ENCODE peak calls at places on chromosomes 4 and X, in four cellular contexts. B is K562, X is HCT116, I is SK-N-SH. D is an unnamed sample.

GRCh38 chr4:128682942-128683666 is 126.4 kb upstream of the JADE1 start:
- DNase-seq in B (no peak), I (no peak), X (no peak), D (no peak)

GRCh38 chr4:163332526-163333405 is at the start of gene NPY1R:
- DNase-seq in B (peak), I (peak), X (peak), D (peak)

GRCh38 chr4:24810016-24810415 is 14.6 kb downstream of the SOD3 start:
- DNase-seq in B (no peak), I (no peak), X (no peak), D (no peak)

GRCh38 chrX:11564546-11564945 is 101.2 kb downstream of the ARHGAP6 start:
- DNase-seq in I (no peak), X (no peak), B (no peak), D (no peak)

GRCh38 chr4:113390850-113391249 is 341.4 kb downstream of the ANK2 start:
- DNase-seq in I (no peak), B (no peak), X (no peak), D (no peak)

GRCh38 chr4:157895205-157895604 is 277.6 kb downstream of the GASK1B start:
- DNase-seq in I (no peak), B (no peak), X (no peak), D (no peak)

GRCh38 chr4:132275583-132276121 is 873.4 kb upstream of the PCDH10 start:
- DNase-seq in X (no peak), B (no peak), I (no peak), D (no peak)

GRCh38 chr4:35993606-35994005 is 250.7 kb downstream of the ARAP2 start:
- DNase-seq in B (no peak), X (no peak), I (no peak), D (no peak)

GRCh38 chr4:54227261-54228063 is 1.6 kb upstream of the PDGFRA start:
- DNase-seq in B (no peak), X (no peak), I (peak), D (no peak)

GRCh38 chrX:39532761-39533160 is 565.0 kb downstream of the BCOR start:
- DNase-seq in X (no peak), B (no peak), I (no peak), D (no peak)

GRCh38 chr4:58247792-58248191 is 1137.6 kb upstream of the IGFBP7 start:
- DNase-seq in I (no peak), B (no peak), X (no peak), D (no peak)

GRCh38 chr4:113316879-113317278 is 267.4 kb downstream of the ANK2 start:
- DNase-seq in B (no peak), I (peak), X (no peak), D (no peak)

GRCh38 chrX:153492153-153492454 is 2.7 kb upstream of the BGN start:
- DNase-seq in X (no peak), B (no peak), I (no peak), D (no peak)

GRCh38 chr4:152920768-152921167 is 15.4 kb upstream of the FHDC1 start:
- DNase-seq in X (peak), B (no peak), I (no peak), D (no peak)

GRCh38 chr4:25792843-25793242 is 69.9 kb downstream of the SEL1L3 start:
- DNase-seq in I (no peak), X (no peak), B (no peak), D (no peak)

GRCh38 chr4:83305187-83305586 is 20.6 kb upstream of the COQ2 start:
- DNase-seq in X (no peak), I (no peak), B (no peak), D (no peak)

GRCh38 chr4:157115613-157116340 is 39.8 kb downstream of the GLRB start:
- DNase-seq in X (no peak), B (no peak), I (no peak), D (no peak)

GRCh38 chr4:154953691-154954090 is 172.6 kb downstream of the RBM46 start:
- DNase-seq in B (no peak), X (no peak), I (no peak), D (no peak)

GRCh38 chr4:73620115-73620792 is at the start of gene RASSF6:
- DNase-seq in X (peak), B (peak), I (no peak), D (no peak)

GRCh38 chrX:48071064-48071985 is at the start of gene ZNF630:
- DNase-seq in I (peak), X (no peak), B (peak), D (no peak)

GRCh38 chr4:105257817-105258495 is 111.3 kb downstream of the TET2 start:
- DNase-seq in I (no peak), X (no peak), B (no peak), D (no peak)

GRCh38 chr4:87807402-87807801 is 8.0 kb downstream of the IBSP start:
- DNase-seq in I (no peak), X (no peak), B (no peak), D (no peak)

GRCh38 chr4:182531555-182532162 is 288.5 kb downstream of the TENM3 start:
- DNase-seq in X (no peak), I (no peak), B (no peak), D (no peak)

GRCh38 chrX:46279925-46280313 is 265.3 kb downstream of the ZNF674 start:
- DNase-seq in I (no peak), X (no peak), B (no peak), D (no peak)

GRCh38 chr4:127982445-127982844 is 17.2 kb downstream of the ABHD18 start:
- DNase-seq in X (no peak), I (no peak), B (no peak), D (no peak)

GRCh38 chr4:63717384-63717783 is 691.9 kb downstream of the TECRL start:
- DNase-seq in I (peak), X (no peak), B (no peak), D (peak)

GRCh38 chrX:54495814-54496516 is at the start of gene FGD1:
- DNase-seq in X (no peak), B (peak), I (peak), D (no peak)

GRCh38 chr4:126850286-126850685 is 782.5 kb upstream of the INTU start:
- DNase-seq in B (peak), X (peak), I (peak), D (no peak)

GRCh38 chrX:71936632-71937031 is 26.0 kb downstream of the NHSL2 start:
- DNase-seq in I (no peak), X (no peak), B (no peak), D (no peak)

GRCh38 chr4:66577922-66578321 is 907.6 kb upstream of the EPHA5 start:
- DNase-seq in B (no peak), I (no peak), X (no peak), D (no peak)

GRCh38 chr4:56731857-56732256 is 50.8 kb upstream of the HOPX start:
- DNase-seq in I (no peak), X (no peak), B (peak), D (no peak)

GRCh38 chr4:62194342-62194741 is 994.2 kb downstream of the ADGRL3 start:
- DNase-seq in X (no peak), B (no peak), I (no peak), D (no peak)

GRCh38 chr4:151681085-151681484 is 79.7 kb downstream of the GATB start:
- DNase-seq in B (no peak), I (no peak), X (no peak), D (no peak)

GRCh38 chr4:25801594-25801993 is 61.2 kb downstream of the SEL1L3 start:
- DNase-seq in B (no peak), X (no peak), I (no peak), D (no peak)

GRCh38 chrX:118723376-118723775 is 4.0 kb upstream of the IL13RA1 start:
- DNase-seq in X (no peak), B (no peak), I (no peak), D (no peak)

GRCh38 chr4:20447103-20447502 is 195.4 kb downstream of the SLIT2 start:
- DNase-seq in B (no peak), X (no peak), I (no peak), D (no peak)
- TF ChIP-seq ELF1 in B (no peak), X (no peak), I (no peak), D (no peak)

DNA sequence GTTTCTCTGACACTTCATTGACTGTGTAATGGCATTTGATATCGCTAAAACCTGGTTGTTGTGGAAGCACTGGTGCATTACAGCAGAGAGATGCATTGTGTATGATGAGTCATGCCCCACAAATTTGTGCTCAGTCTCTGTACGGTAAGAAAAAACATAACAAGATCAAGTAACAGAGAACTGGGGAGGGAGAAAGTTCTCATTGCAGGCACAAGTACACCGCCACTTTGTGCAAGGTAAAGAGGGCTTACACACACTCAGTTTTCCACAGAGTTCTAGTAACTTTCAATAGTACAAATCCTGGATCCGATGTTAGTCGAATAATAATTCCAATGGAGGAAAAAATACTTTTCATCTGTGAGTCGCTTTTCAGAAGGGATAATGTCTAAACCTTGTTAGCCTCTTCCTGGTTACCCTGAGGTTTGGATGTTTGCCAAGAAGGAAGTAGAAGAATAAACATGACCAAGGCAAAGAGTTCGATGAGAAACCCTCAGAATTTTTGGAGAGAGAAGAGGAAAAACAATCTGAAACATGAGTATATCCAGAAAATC is 512.5 kb upstream of the SLIT2 start:
- DNase-seq in I (no peak), B (no peak), X (peak), D (no peak)
- TF ChIP-seq ELF1 in I (peak), B (no peak), X (peak), D (no peak)

GRCh38 chrX:20260885-20261284 is 5.8 kb downstream of the RPS6KA3 start:
- DNase-seq in I (no peak), X (no peak), B (no peak), D (no peak)
- TF ChIP-seq ELF1 in I (no peak), X (no peak), B (no peak), D (no peak)

DNA sequence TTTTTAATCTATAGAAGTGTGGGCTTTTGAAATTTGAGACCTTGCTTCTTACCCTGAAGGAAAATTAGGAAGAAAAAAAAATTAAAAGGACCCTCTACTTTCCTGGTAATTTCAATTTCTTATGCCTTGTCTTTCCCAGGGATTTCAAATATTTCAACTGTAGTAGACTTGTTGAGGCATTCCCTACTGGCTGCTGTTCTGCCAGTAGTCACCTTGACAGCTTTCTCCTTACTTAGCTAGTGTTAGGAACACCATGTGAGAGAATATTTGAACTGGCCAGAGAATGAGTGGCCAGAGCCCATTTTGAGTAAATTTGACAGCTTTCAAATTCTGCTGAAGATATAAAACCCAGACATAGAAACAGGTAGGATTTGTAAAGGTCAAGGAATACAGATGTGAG is 24.0 kb upstream of the GBA3 start:
- DNase-seq in B (no peak), I (no peak), X (no peak), D (no peak)
- TF ChIP-seq ELF1 in B (no peak), I (no peak), X (no peak), D (no peak)

DNA sequence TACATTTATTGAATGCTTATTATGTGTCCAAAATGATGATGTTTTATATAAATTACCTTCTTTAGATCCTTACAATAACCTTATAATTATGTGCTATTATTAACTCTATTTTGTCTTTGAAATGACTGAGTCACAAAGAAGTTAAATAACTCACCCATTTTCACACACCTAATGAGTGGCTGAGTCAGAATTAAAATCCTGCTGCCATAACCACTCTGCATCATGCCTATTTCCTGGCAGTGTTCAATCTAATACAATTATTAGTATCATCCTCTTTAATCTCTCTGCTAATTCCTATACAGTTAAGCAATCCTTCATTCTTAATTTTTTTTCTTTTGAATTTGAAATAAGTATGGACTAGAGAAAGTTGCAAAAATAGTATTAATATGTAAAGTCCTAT is 342.9 kb downstream of the CFAP299 start:
- DNase-seq in B (no peak), X (no peak), I (no peak), D (no peak)
- TF ChIP-seq ELF1 in B (no peak), X (no peak), I (no peak), D (no peak)

GRCh38 chr4:150348079-150348478 is 233.9 kb upstream of the MAB21L2 start:
- DNase-seq in X (peak), I (no peak), B (no peak), D (no peak)
- TF ChIP-seq ELF1 in X (peak), I (no peak), B (no peak), D (no peak)

GRCh38 chr4:7275490-7276154 is 83.3 kb downstream of the SORCS2 start:
- DNase-seq in I (no peak), X (no peak), B (no peak), D (no peak)
- TF ChIP-seq ELF1 in I (no peak), X (no peak), B (no peak), D (no peak)

GRCh38 chrX:119726900-119727555 is 31.4 kb upstream of the SOWAHD start:
- DNase-seq in B (no peak), X (no peak), I (no peak), D (no peak)
- TF ChIP-seq ELF1 in B (no peak), X (no peak), I (no peak), D (no peak)